ENCODE peak calls at places on chromosomes 12 and 14, in nine cellular contexts. One of them, this sample, is unnamed.

GRCh38 chr14:106039400-106039799 is 513.0 kb downstream of the TMEM121 start:
- DNase-seq in gastrocnemius medialis: no peak
- DNase-seq in left lung: no peak
- DNase-seq in hepatocyte: no peak
- DNase-seq in AG09309: no peak
- DNase-seq in heart right ventricle: no peak
- DNase-seq in HFF-Myc: no peak
- DNase-seq in CD8-positive, alpha-beta T cell: peak
- DNase-seq in H1: no peak
- DNase-seq in this sample: no peak

GRCh38 chr12:29889737-29890136 is 106.0 kb upstream of the TMTC1 start:
- DNase-seq in heart right ventricle: peak
- DNase-seq in CD8-positive, alpha-beta T cell: no peak
- DNase-seq in H1: peak
- DNase-seq in gastrocnemius medialis: peak
- DNase-seq in hepatocyte: peak
- DNase-seq in AG09309: no peak
- DNase-seq in HFF-Myc: no peak
- DNase-seq in left lung: no peak
- DNase-seq in this sample: peak

GRCh38 chr14:24367506-24368214 is at the start of gene NFATC4:
- DNase-seq in left lung: peak
- DNase-seq in CD8-positive, alpha-beta T cell: no peak
- DNase-seq in AG09309: peak
- DNase-seq in HFF-Myc: peak
- DNase-seq in H1: peak
- DNase-seq in hepatocyte: peak
- DNase-seq in heart right ventricle: peak
- DNase-seq in gastrocnemius medialis: peak
- DNase-seq in this sample: peak

GRCh38 chr14:68664225-68664681 is 128.6 kb downstream of the ZFP36L1 start:
- DNase-seq in gastrocnemius medialis: no peak
- DNase-seq in H1: peak
- DNase-seq in AG09309: no peak
- DNase-seq in heart right ventricle: no peak
- DNase-seq in CD8-positive, alpha-beta T cell: no peak
- DNase-seq in HFF-Myc: no peak
- DNase-seq in hepatocyte: no peak
- DNase-seq in left lung: no peak
- DNase-seq in this sample: no peak

GRCh38 chr14:99006271-99006670 is 265.7 kb downstream of the BCL11B start:
- DNase-seq in gastrocnemius medialis: no peak
- DNase-seq in hepatocyte: no peak
- DNase-seq in H1: no peak
- DNase-seq in AG09309: no peak
- DNase-seq in HFF-Myc: no peak
- DNase-seq in left lung: no peak
- DNase-seq in heart right ventricle: no peak
- DNase-seq in CD8-positive, alpha-beta T cell: no peak
- DNase-seq in this sample: no peak

GRCh38 chr12:70985850-70986249 is 65.3 kb upstream of the PTPRR start:
- DNase-seq in HFF-Myc: no peak
- DNase-seq in gastrocnemius medialis: no peak
- DNase-seq in CD8-positive, alpha-beta T cell: no peak
- DNase-seq in hepatocyte: no peak
- DNase-seq in AG09309: no peak
- DNase-seq in heart right ventricle: no peak
- DNase-seq in left lung: no peak
- DNase-seq in H1: no peak
- DNase-seq in this sample: no peak

GRCh38 chr14:100341301-100342031 is 18.3 kb downstream of the SLC25A47 start:
- DNase-seq in CD8-positive, alpha-beta T cell: no peak
- DNase-seq in left lung: peak
- DNase-seq in heart right ventricle: peak
- DNase-seq in HFF-Myc: peak
- DNase-seq in AG09309: peak
- DNase-seq in H1: no peak
- DNase-seq in gastrocnemius medialis: peak
- DNase-seq in hepatocyte: peak
- DNase-seq in this sample: no peak

GRCh38 chr12:60106207-60106606 is 510.4 kb downstream of the SLC16A7 start:
- DNase-seq in heart right ventricle: no peak
- DNase-seq in CD8-positive, alpha-beta T cell: no peak
- DNase-seq in left lung: no peak
- DNase-seq in hepatocyte: no peak
- DNase-seq in AG09309: no peak
- DNase-seq in gastrocnemius medialis: no peak
- DNase-seq in HFF-Myc: peak
- DNase-seq in H1: no peak
- DNase-seq in this sample: no peak

GRCh38 chr12:123150273-123150803 is 552 bp downstream of the PITPNM2 start:
- DNase-seq in AG09309: no peak
- DNase-seq in gastrocnemius medialis: peak
- DNase-seq in hepatocyte: no peak
- DNase-seq in H1: no peak
- DNase-seq in left lung: no peak
- DNase-seq in HFF-Myc: no peak
- DNase-seq in CD8-positive, alpha-beta T cell: peak
- DNase-seq in heart right ventricle: peak
- DNase-seq in this sample: no peak

GRCh38 chr12:23354800-23355199 is 594.7 kb downstream of the SOX5 start:
- DNase-seq in AG09309: no peak
- DNase-seq in left lung: no peak
- DNase-seq in HFF-Myc: no peak
- DNase-seq in gastrocnemius medialis: no peak
- DNase-seq in heart right ventricle: no peak
- DNase-seq in CD8-positive, alpha-beta T cell: no peak
- DNase-seq in hepatocyte: no peak
- DNase-seq in H1: no peak
- DNase-seq in this sample: no peak

GRCh38 chr14:74611672-74612345 is at the start of gene LTBP2:
- DNase-seq in AG09309: no peak
- DNase-seq in gastrocnemius medialis: no peak
- DNase-seq in left lung: no peak
- DNase-seq in CD8-positive, alpha-beta T cell: peak
- DNase-seq in hepatocyte: peak
- DNase-seq in HFF-Myc: no peak
- DNase-seq in H1: no peak
- DNase-seq in heart right ventricle: no peak
- DNase-seq in this sample: peak

GRCh38 chr12:103677341-103677740 is 90.3 kb downstream of the STAB2 start:
- DNase-seq in left lung: no peak
- DNase-seq in hepatocyte: no peak
- DNase-seq in AG09309: no peak
- DNase-seq in H1: no peak
- DNase-seq in gastrocnemius medialis: no peak
- DNase-seq in HFF-Myc: no peak
- DNase-seq in CD8-positive, alpha-beta T cell: no peak
- DNase-seq in heart right ventricle: no peak
- DNase-seq in this sample: peak

GRCh38 chr14:101665478-101666078 is 95.9 kb upstream of the PPP2R5C start:
- DNase-seq in CD8-positive, alpha-beta T cell: peak
- DNase-seq in left lung: no peak
- DNase-seq in HFF-Myc: peak
- DNase-seq in gastrocnemius medialis: no peak
- DNase-seq in H1: peak
- DNase-seq in hepatocyte: peak
- DNase-seq in heart right ventricle: no peak
- DNase-seq in AG09309: peak
- DNase-seq in this sample: peak

GRCh38 chr14:83253870-83254269 is 1720.2 kb upstream of the SEL1L start:
- DNase-seq in CD8-positive, alpha-beta T cell: no peak
- DNase-seq in HFF-Myc: no peak
- DNase-seq in AG09309: no peak
- DNase-seq in H1: no peak
- DNase-seq in gastrocnemius medialis: no peak
- DNase-seq in heart right ventricle: no peak
- DNase-seq in hepatocyte: no peak
- DNase-seq in left lung: no peak
- DNase-seq in this sample: no peak

GRCh38 chr14:23121401-23121800 is 2.3 kb upstream of the CEBPE start:
- DNase-seq in heart right ventricle: peak
- DNase-seq in left lung: peak
- DNase-seq in CD8-positive, alpha-beta T cell: no peak
- DNase-seq in hepatocyte: peak
- DNase-seq in AG09309: peak
- DNase-seq in gastrocnemius medialis: no peak
- DNase-seq in H1: no peak
- DNase-seq in HFF-Myc: no peak
- DNase-seq in this sample: peak

GRCh38 chr12:46921048-46921753 is 95.4 kb upstream of the SLC38A4 start:
- DNase-seq in AG09309: no peak
- DNase-seq in heart right ventricle: no peak
- DNase-seq in hepatocyte: no peak
- DNase-seq in CD8-positive, alpha-beta T cell: no peak
- DNase-seq in left lung: no peak
- DNase-seq in H1: no peak
- DNase-seq in HFF-Myc: no peak
- DNase-seq in gastrocnemius medialis: no peak
- DNase-seq in this sample: no peak

GRCh38 chr12:101891462-101891971 is 14.1 kb downstream of the DRAM1 start:
- DNase-seq in CD8-positive, alpha-beta T cell: no peak
- DNase-seq in hepatocyte: peak
- DNase-seq in AG09309: peak
- DNase-seq in gastrocnemius medialis: no peak
- DNase-seq in left lung: peak
- DNase-seq in H1: no peak
- DNase-seq in heart right ventricle: no peak
- DNase-seq in HFF-Myc: peak
- DNase-seq in this sample: no peak

GRCh38 chr12:12331896-12332295 is 18.1 kb downstream of the MANSC1 start:
- DNase-seq in HFF-Myc: no peak
- DNase-seq in gastrocnemius medialis: no peak
- DNase-seq in hepatocyte: peak
- DNase-seq in H1: no peak
- DNase-seq in left lung: no peak
- DNase-seq in AG09309: no peak
- DNase-seq in heart right ventricle: no peak
- DNase-seq in CD8-positive, alpha-beta T cell: no peak
- DNase-seq in this sample: no peak

DNA sequence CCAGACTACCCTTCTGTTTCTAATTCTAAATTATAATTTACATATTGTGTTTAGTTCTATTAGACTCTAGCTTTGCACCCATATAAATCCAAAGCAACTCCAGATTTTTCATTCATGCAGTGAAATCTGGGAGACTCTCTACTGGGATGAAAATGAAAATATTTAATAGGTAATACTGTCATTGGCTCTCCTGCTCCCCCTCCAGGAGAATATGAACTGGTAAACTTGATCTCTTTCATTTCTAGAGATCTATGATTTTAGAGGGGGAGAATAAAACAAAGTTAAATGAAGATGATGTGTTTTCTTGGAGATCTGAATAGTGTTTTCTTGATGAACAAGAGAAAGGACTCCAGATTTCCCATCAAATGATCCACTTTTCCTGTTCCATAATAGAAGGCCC is 104.3 kb upstream of the TMCC3 start:
- DNase-seq in heart right ventricle: no peak
- DNase-seq in AG09309: no peak
- DNase-seq in gastrocnemius medialis: no peak
- DNase-seq in hepatocyte: no peak
- DNase-seq in H1: no peak
- DNase-seq in HFF-Myc: no peak
- DNase-seq in left lung: no peak
- DNase-seq in CD8-positive, alpha-beta T cell: no peak
- DNase-seq in this sample: no peak
- TF ChIP-seq CTCF in heart right ventricle: peak
- TF ChIP-seq CTCF in AG09309: peak
- TF ChIP-seq CTCF in gastrocnemius medialis: no peak
- TF ChIP-seq CTCF in hepatocyte: peak
- TF ChIP-seq CTCF in H1: no peak
- TF ChIP-seq CTCF in HFF-Myc: peak
- TF ChIP-seq CTCF in left lung: no peak
- TF ChIP-seq CTCF in CD8-positive, alpha-beta T cell: no peak
- TF ChIP-seq CTCF in this sample: no peak

GRCh38 chr14:37124617-37125016 is 47.8 kb downstream of the SLC25A21 start:
- DNase-seq in heart right ventricle: no peak
- DNase-seq in H1: peak
- DNase-seq in hepatocyte: peak
- DNase-seq in AG09309: no peak
- DNase-seq in CD8-positive, alpha-beta T cell: no peak
- DNase-seq in HFF-Myc: no peak
- DNase-seq in gastrocnemius medialis: no peak
- DNase-seq in left lung: no peak
- DNase-seq in this sample: no peak
- TF ChIP-seq CTCF in heart right ventricle: no peak
- TF ChIP-seq CTCF in H1: peak
- TF ChIP-seq CTCF in hepatocyte: no peak
- TF ChIP-seq CTCF in AG09309: peak
- TF ChIP-seq CTCF in CD8-positive, alpha-beta T cell: no peak
- TF ChIP-seq CTCF in HFF-Myc: no peak
- TF ChIP-seq CTCF in gastrocnemius medialis: no peak
- TF ChIP-seq CTCF in left lung: no peak
- TF ChIP-seq CTCF in this sample: no peak

GRCh38 chr12:6646276-6647082 is 753 bp downstream of the ACRBP start:
- DNase-seq in hepatocyte: no peak
- DNase-seq in CD8-positive, alpha-beta T cell: no peak
- DNase-seq in HFF-Myc: no peak
- DNase-seq in AG09309: no peak
- DNase-seq in left lung: no peak
- DNase-seq in gastrocnemius medialis: no peak
- DNase-seq in H1: no peak
- DNase-seq in heart right ventricle: no peak
- DNase-seq in this sample: no peak

GRCh38 chr12:6647083-6647604 is at the start of gene ACRBP:
- DNase-seq in H1: peak
- DNase-seq in HFF-Myc: peak
- DNase-seq in left lung: peak
- DNase-seq in gastrocnemius medialis: peak
- DNase-seq in AG09309: no peak
- DNase-seq in CD8-positive, alpha-beta T cell: peak
- DNase-seq in heart right ventricle: peak
- DNase-seq in hepatocyte: peak
- DNase-seq in this sample: peak

GRCh38 chr12:6643569-6644256 is 3.5 kb downstream of the ACRBP start:
- DNase-seq in AG09309: no peak
- DNase-seq in left lung: no peak
- DNase-seq in HFF-Myc: no peak
- DNase-seq in gastrocnemius medialis: peak
- DNase-seq in hepatocyte: no peak
- DNase-seq in CD8-positive, alpha-beta T cell: no peak
- DNase-seq in heart right ventricle: no peak
- DNase-seq in H1: no peak
- DNase-seq in this sample: no peak

GRCh38 chr12:6644257-6644596 is 3.0 kb downstream of the ACRBP start:
- DNase-seq in H1: no peak
- DNase-seq in hepatocyte: no peak
- DNase-seq in gastrocnemius medialis: no peak
- DNase-seq in heart right ventricle: no peak
- DNase-seq in CD8-positive, alpha-beta T cell: no peak
- DNase-seq in left lung: no peak
- DNase-seq in AG09309: no peak
- DNase-seq in HFF-Myc: no peak
- DNase-seq in this sample: peak

GRCh38 chr12:6644903-6645302 is 2.3 kb downstream of the ACRBP start:
- DNase-seq in CD8-positive, alpha-beta T cell: no peak
- DNase-seq in H1: peak
- DNase-seq in HFF-Myc: no peak
- DNase-seq in hepatocyte: no peak
- DNase-seq in AG09309: no peak
- DNase-seq in heart right ventricle: peak
- DNase-seq in gastrocnemius medialis: no peak
- DNase-seq in left lung: no peak
- DNase-seq in this sample: peak
- TF ChIP-seq CTCF in CD8-positive, alpha-beta T cell: no peak
- TF ChIP-seq CTCF in H1: peak
- TF ChIP-seq CTCF in HFF-Myc: peak
- TF ChIP-seq CTCF in hepatocyte: peak
- TF ChIP-seq CTCF in AG09309: peak
- TF ChIP-seq CTCF in heart right ventricle: peak
- TF ChIP-seq CTCF in gastrocnemius medialis: no peak
- TF ChIP-seq CTCF in left lung: no peak
- TF ChIP-seq CTCF in this sample: no peak

GRCh38 chr14:67582061-67582460 is 18.0 kb downstream of the PIGH start:
- DNase-seq in CD8-positive, alpha-beta T cell: no peak
- DNase-seq in AG09309: no peak
- DNase-seq in left lung: no peak
- DNase-seq in heart right ventricle: no peak
- DNase-seq in hepatocyte: no peak
- DNase-seq in HFF-Myc: no peak
- DNase-seq in H1: no peak
- DNase-seq in gastrocnemius medialis: no peak
- DNase-seq in this sample: no peak
- TF ChIP-seq CTCF in CD8-positive, alpha-beta T cell: no peak
- TF ChIP-seq CTCF in AG09309: no peak
- TF ChIP-seq CTCF in left lung: no peak
- TF ChIP-seq CTCF in heart right ventricle: no peak
- TF ChIP-seq CTCF in hepatocyte: no peak
- TF ChIP-seq CTCF in HFF-Myc: no peak
- TF ChIP-seq CTCF in H1: no peak
- TF ChIP-seq CTCF in gastrocnemius medialis: no peak
- TF ChIP-seq CTCF in this sample: no peak